ENCODE peak calls at places on chromosomes 5 and 9, in six cellular contexts. A is foreskin fibroblast, E is fibroblast of lung, J is astrocyte of the spinal cord, C is thyroid gland, F is psoas muscle. K is an unnamed sample.
A peak's percentile ranks its signal among the peaks of the same experiment; 100 is the strongest.

GRCh38 chr5:14204785-14205321 is 61.7 kb downstream of the TRIO start:
- DNase-seq in A (peak; percentile 84), F (peak; percentile 63), C (peak; percentile 22), E (peak; percentile 86), J (peak; percentile 89), K (peak; percentile 88)

GRCh38 chr9:125556046-125556445 is 151.0 kb downstream of the MAPKAP1 start:
- DNase-seq in E (no peak), J (no peak), A (no peak), C (no peak), F (no peak), K (no peak)

GRCh38 chr9:83020864-83021263 is 42.1 kb downstream of the RASEF start:
- DNase-seq in C (no peak), F (no peak), J (no peak), A (no peak), E (no peak), K (no peak)

GRCh38 chr5:88761269-88761880 is 121.6 kb downstream of the MEF2C start:
- DNase-seq in C (no peak), F (no peak), A (no peak), J (peak; percentile 49), E (peak; percentile 46), K (peak; percentile 29)

GRCh38 chr5:135593141-135593540 is 14.3 kb upstream of the CXCL14 start:
- DNase-seq in C (no peak), A (no peak), J (no peak), E (no peak), F (no peak), K (no peak)

GRCh38 chr5:115850771-115851416 is 9.2 kb downstream of the AP3S1 start:
- DNase-seq in C (no peak), F (no peak), E (peak; percentile 39), A (no peak), J (peak; percentile 25), K (peak; percentile 79)

GRCh38 chr9:34929506-34930102 is 28.5 kb upstream of the PHF24 start:
- DNase-seq in C (peak; percentile 30), J (peak; percentile 2), E (peak; percentile 14), F (no peak), A (no peak), K (peak; percentile 14)

GRCh38 chr5:110414360-110414759 is 312.1 kb downstream of the TMEM232 start:
- DNase-seq in J (peak; percentile 44), E (peak; percentile 31), A (peak; percentile 3), C (peak; percentile 15), F (no peak), K (peak; percentile 11)

GRCh38 chr5:139723986-139724587 is 71.5 kb upstream of the PSD2 start:
- DNase-seq in C (no peak), A (no peak), F (no peak), J (no peak), E (no peak), K (no peak)

GRCh38 chr9:129319076-129319937 is 141.2 kb upstream of the IER5L start:
- DNase-seq in E (no peak), J (no peak), A (no peak), C (no peak), F (no peak), K (no peak)

GRCh38 chr5:132457371-132458225 is 33.0 kb downstream of the IRF1 start:
- DNase-seq in E (peak; percentile 93), J (peak; percentile 81), F (peak; percentile 78), C (no peak), A (peak; percentile 83), K (peak; percentile 81)

GRCh38 chr9:111743275-111743674 is 51.5 kb downstream of the SHOC1 start:
- DNase-seq in A (peak; percentile 85), E (peak; percentile 80), J (peak; percentile 61), F (no peak), C (no peak), K (peak; percentile 84)

GRCh38 chr5:139897982-139898381 is 102.4 kb downstream of the PSD2 start:
- DNase-seq in E (no peak), A (no peak), J (no peak), C (no peak), F (no peak), K (no peak)

GRCh38 chr9:70083429-70083828 is 39.8 kb downstream of the MAMDC2 start:
- DNase-seq in E (no peak), A (no peak), C (peak; percentile 20), J (no peak), F (no peak), K (peak; percentile 48)

GRCh38 chr9:107397076-107398049 is 92.2 kb downstream of the KLF4 start:
- DNase-seq in F (no peak), C (no peak), J (peak; percentile 6), E (peak; percentile 82), A (peak; percentile 50), K (peak; percentile 82)

GRCh38 chr9:136219276-136219675 is 14.3 kb upstream of the LHX3 start:
- DNase-seq in E (peak; percentile 65), J (peak; percentile 65), F (no peak), A (no peak), C (no peak), K (no peak)

GRCh38 chr9:4102078-4102477 is 197.8 kb downstream of the GLIS3 start:
- DNase-seq in E (peak; percentile 57), A (no peak), F (no peak), J (no peak), C (no peak), K (no peak)

GRCh38 chr5:13346401-13346800 is 598.1 kb downstream of the DNAH5 start:
- DNase-seq in A (no peak), C (no peak), J (no peak), E (no peak), F (no peak), K (no peak)

GRCh38 chr5:10885026-10885425 is 124.0 kb upstream of the DAP start:
- DNase-seq in E (no peak), A (peak; percentile 42), C (no peak), J (peak; percentile 42), F (no peak), K (no peak)

GRCh38 chr9:125521462-125522327 is 185.3 kb downstream of the MAPKAP1 start:
- DNase-seq in A (peak; percentile 90), F (no peak), E (peak; percentile 90), C (no peak), J (peak; percentile 96), K (peak; percentile 97)

GRCh38 chr9:107732781-107733529 is 243.4 kb upstream of the KLF4 start:
- DNase-seq in F (peak; percentile 57), A (peak; percentile 80), J (peak; percentile 67), E (peak; percentile 80), C (peak; percentile 82), K (peak; percentile 94)

GRCh38 chr9:124320062-124320973 is 62.6 kb downstream of the NEK6 start:
- DNase-seq in E (peak; percentile 68), C (peak; percentile 77), F (peak; percentile 66), J (peak; percentile 40), A (peak; percentile 48), K (peak; percentile 74)

GRCh38 chr9:116574027-116574679 is 113.0 kb upstream of the TRIM32 start:
- DNase-seq in J (no peak), E (no peak), C (no peak), A (no peak), F (no peak), K (peak; percentile 64)

GRCh38 chr5:132263548-132264261 is 6.2 kb downstream of the PDLIM4 start:
- DNase-seq in E (peak; percentile 90), F (peak; percentile 80), A (peak; percentile 95), C (peak; percentile 10), J (peak; percentile 92), K (peak; percentile 81)

GRCh38 chr5:112555197-112555596 is 136.1 kb upstream of the EPB41L4A start:
- DNase-seq in C (no peak), F (no peak), A (no peak), E (no peak), J (no peak), K (no peak)

DNA sequence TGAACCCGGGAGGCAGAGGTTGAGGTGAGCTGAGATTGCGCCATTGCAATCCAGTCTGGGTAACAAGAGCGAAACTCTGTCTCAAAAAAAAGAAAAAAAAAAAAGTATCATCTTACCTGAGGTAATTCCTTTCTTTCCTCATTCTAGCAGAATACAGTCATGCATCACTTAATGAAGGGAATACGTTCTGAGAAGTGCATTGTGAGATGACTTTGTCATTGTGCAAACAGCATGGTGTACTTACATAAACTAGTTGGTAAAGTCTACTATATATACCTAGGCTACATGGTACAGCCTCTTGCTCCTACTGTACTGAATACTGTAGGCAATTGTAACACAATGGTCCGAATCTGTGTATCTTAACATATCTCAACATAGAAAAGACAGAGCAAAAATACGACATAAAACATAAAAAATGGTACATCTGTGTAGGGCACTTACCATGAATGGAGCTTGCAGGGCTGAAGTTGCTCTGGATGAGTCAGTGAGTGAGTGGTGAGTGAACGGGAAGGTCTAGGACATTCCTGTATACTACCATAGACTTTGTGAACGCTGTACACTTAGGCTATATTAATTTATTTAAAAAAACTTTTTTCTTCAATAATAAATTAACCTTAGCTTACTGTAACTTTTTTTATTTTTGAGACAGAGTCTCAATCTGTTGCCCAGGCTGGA is 100.4 kb downstream of the GLDC start:
- DNase-seq in F (no peak), E (no peak), J (peak; percentile 58), C (no peak), A (no peak), K (no peak)
- H3K4me3 ChIP-seq in F (no peak overlapping the region), E (no peak overlapping the region), J (no peak overlapping the region), C (no peak overlapping the region), A (no peak overlapping the region), K (no peak overlapping the region)

DNA sequence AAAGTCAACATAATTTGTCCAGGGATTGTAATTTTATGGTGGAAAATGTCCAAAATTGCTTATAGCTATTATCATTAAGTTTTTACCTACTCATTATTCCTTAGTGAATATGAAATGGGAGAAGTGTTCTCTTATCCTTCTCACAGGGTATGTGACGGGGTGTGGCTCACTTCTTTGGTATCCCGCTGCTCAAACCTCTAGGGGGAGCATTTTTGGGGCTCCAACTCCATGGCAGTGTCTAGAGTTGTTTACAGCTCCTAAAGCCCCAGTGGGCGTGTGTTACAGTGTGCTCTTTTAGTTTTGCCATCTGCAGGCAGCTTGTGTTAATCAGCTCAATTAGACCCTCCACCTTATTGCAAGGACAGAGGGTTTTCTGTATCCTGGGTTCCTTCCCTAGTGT is 89.4 kb downstream of the CDKN2A start:
- DNase-seq in J (peak; percentile 32), F (no peak), C (no peak), A (no peak), E (no peak), K (no peak)
- TF ChIP-seq CTCF in J (peak; percentile 12), F (no peak), C (no peak), A (no peak), E (no peak), K (peak; percentile 4)

GRCh38 chr5:68268363-68269130 is 53.0 kb downstream of the PIK3R1 start:
- DNase-seq in A (no peak), J (no peak), C (no peak), E (no peak), F (no peak), K (no peak)
- H3K4me3 ChIP-seq in A (no peak overlapping the region), J (no peak overlapping the region), C (no peak overlapping the region), E (no peak overlapping the region), F (no peak overlapping the region), K (no peak overlapping the region)

DNA sequence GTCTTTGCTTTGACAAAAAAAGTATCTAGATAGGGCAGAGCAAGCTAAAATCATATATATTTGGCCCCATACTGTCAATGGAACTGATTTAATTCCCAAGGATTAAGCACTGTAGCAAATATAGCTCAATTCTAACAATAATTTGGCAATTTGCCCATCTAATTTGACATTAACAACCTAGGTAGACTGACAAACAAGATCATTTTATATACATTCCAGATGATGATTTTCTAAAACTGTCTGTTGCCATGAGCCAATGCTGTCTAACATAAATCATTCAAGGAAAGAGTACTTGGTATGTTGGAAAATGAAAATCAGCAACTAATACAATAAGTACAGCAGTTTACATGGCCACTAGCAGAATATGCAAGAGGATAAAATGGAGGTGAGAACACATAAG is 32.1 kb downstream of the MCTP1 start:
- DNase-seq in C (no peak), F (no peak), A (no peak), E (no peak), J (no peak), K (no peak)
- TF ChIP-seq CTCF in C (no peak), F (no peak), A (no peak), E (no peak), J (no peak), K (no peak)

GRCh38 chr9:134403292-134403681 is 77.0 kb downstream of the RXRA start:
- DNase-seq in E (no peak), C (peak; percentile 81), F (peak; percentile 78), J (no peak), A (no peak), K (no peak)
- H3K4me3 ChIP-seq in E (no peak overlapping the region), C (no peak overlapping the region), F (peak overlapping the region; percentile 22), J (no peak overlapping the region), A (no peak overlapping the region), K (no peak overlapping the region)

K was measured in fibroblast of the aortic adventitia.